ENCODE peak calls at places on chromosome 3, in five cellular contexts. R is lower lobe of right lung, E is GM23338, T is prostate gland, J is pancreas. U is an unnamed sample. For H3K4me1, the result is how much of the 10 kb centered on the place peaks cover.

GRCh38 chr3:52004158-52004787 is 8.6 kb upstream of the RPL29 start:
- DNase-seq in R (no peak), E (peak), T (no peak), J (no peak), U (no peak)

GRCh38 chr3:173793963-173794362 is 396.4 kb downstream of the NLGN1 start:
- DNase-seq in R (no peak), E (no peak), T (no peak), J (no peak), U (no peak)

GRCh38 chr3:183824761-183825379 is 507 bp downstream of the MAP6D1 start:
- DNase-seq in R (no peak), E (peak), T (no peak), J (peak), U (no peak)

GRCh38 chr3:67109651-67110204 is 111.6 kb downstream of the KBTBD8 start:
- DNase-seq in R (no peak), E (peak), T (no peak), J (no peak), U (no peak)

GRCh38 chr3:157499342-157499963 is 3.8 kb downstream of the VEPH1 start:
- DNase-seq in R (peak), E (peak), T (peak), J (peak), U (peak)

GRCh38 chr3:67940200-67940952 is 286.0 kb upstream of the SUCLG2 start:
- DNase-seq in R (no peak), E (peak), T (no peak), J (peak), U (no peak)

GRCh38 chr3:81743096-81744025 is 18.1 kb downstream of the GBE1 start:
- DNase-seq in R (no peak), E (peak), T (no peak), J (peak), U (no peak)

GRCh38 chr3:76308541-76308940 is 523.2 kb upstream of the ZNF717 start:
- DNase-seq in R (no peak), E (no peak), T (no peak), J (no peak), U (no peak)

GRCh38 chr3:128994173-128994512 is 267 bp upstream of the CFAP92 start:
- DNase-seq in R (no peak), E (no peak), T (no peak), J (no peak), U (no peak)

GRCh38 chr3:59425942-59426341 is 376.1 kb upstream of the CFAP20DC start:
- DNase-seq in R (no peak), E (no peak), T (no peak), J (no peak), U (no peak)

GRCh38 chr3:48013288-48013980 is 2.8 kb downstream of the MAP4 start:
- DNase-seq in R (no peak), E (no peak), T (peak), J (peak), U (no peak)

GRCh38 chr3:182412066-182412465 is 381.2 kb upstream of the ATP11B start:
- DNase-seq in R (no peak), E (no peak), T (no peak), J (no peak), U (no peak)

GRCh38 chr3:50405249-50405648 is 45.9 kb upstream of the TMEM115 start:
- DNase-seq in R (no peak), E (peak), T (no peak), J (no peak), U (no peak)

GRCh38 chr3:183688869-183689268 is 8.7 kb upstream of the YEATS2 start:
- DNase-seq in R (no peak), E (no peak), T (peak), J (no peak), U (no peak)

GRCh38 chr3:39376929-39377634 is 6.1 kb upstream of the SLC25A38 start:
- DNase-seq in R (no peak), E (peak), T (no peak), J (no peak), U (no peak)

GRCh38 chr3:39907981-39908380 is 98.6 kb downstream of the MYRIP start:
- DNase-seq in R (no peak), E (no peak), T (no peak), J (peak), U (no peak)

GRCh38 chr3:24258260-24258659 is 236.4 kb downstream of the THRB start:
- DNase-seq in R (no peak), E (no peak), T (no peak), J (no peak), U (no peak)

GRCh38 chr3:194142156-194142910 is 6.4 kb downstream of the HES1 start:
- DNase-seq in R (no peak), E (no peak), T (no peak), J (no peak), U (no peak)

GRCh38 chr3:152745677-152746076 is 89.3 kb upstream of the P2RY1 start:
- DNase-seq in R (no peak), E (peak), T (no peak), J (no peak), U (no peak)

GRCh38 chr3:57199895-57200297 is at the start of gene HESX1:
- DNase-seq in R (no peak), E (peak), T (no peak), J (no peak), U (no peak)

GRCh38 chr3:134659391-134660045 is 8.7 kb upstream of the KY start:
- DNase-seq in R (no peak), E (no peak), T (no peak), J (no peak), U (no peak)
- H3K4me1 ChIP-seq in R (under half), E (under half), T (under half), J (under half), U (under half)

DNA sequence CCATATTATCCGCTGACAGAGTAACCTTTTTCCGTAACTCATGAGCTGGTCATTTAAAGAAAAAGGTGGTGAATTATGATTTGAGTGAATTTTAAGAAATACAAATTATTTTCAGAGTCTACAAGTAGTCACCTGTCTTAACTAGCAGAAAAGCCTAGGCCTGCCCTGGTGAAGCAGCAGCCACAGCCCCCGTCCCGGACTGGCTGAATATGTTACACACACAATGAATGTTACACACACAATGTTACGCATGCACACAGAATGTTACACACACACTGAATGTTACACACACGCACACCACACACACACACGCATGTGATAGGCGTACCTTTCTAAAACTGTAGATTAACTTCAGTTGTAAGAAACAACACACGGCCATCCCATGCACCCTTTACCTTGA is 77.8 kb downstream of the VGLL4 start:
- DNase-seq in R (no peak), E (no peak), T (no peak), J (no peak), U (no peak)
- H3K4me1 ChIP-seq in R (under half), E (under half), T (under half), J (under half), U (under half)

GRCh38 chr3:46933261-46933660 is 43.3 kb downstream of the CCDC12 start:
- DNase-seq in R (peak), E (no peak), T (no peak), J (no peak), U (no peak)
- H3K4me1 ChIP-seq in R (half or more), E (under half), T (under half), J (half or more), U (under half)

DNA sequence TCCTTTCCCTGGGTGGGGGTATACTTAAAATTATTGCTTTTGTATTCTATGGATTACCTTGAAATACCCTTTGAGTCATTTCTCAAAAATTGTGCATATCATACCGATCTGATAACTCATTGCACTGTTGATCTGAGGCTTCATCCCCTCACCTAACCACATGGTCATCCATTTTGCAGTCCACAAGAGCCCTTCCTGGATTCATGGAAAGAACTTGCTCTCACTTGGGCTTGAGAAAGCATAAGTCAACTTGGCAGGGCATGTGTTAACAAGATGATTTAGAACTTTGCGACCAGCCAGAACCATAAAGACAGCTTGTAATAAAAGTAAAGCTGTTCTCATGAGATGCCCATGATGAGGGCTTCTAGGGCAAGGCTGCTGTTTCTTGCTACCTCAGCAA is 22.2 kb downstream of the MME start:
- DNase-seq in R (no peak), E (no peak), T (no peak), J (no peak), U (no peak)
- H3K4me1 ChIP-seq in R (under half), E (under half), T (under half), J (under half), U (under half)

U was measured in breast epithelium.